ENCODE peak calls at places on chromosomes 13 and 19, in eight cellular contexts. W, A, J, Z, G, T, X and L are unnamed samples.

GRCh38 chr13:25973085-25973484 is 78.7 kb downstream of the SHISA2 start:
- DNase-seq in W (no peak), A (no peak), J (no peak), Z (no peak), G (no peak), T (no peak), X (no peak), L (no peak)

GRCh38 chr13:28339419-28339818 is 155.5 kb downstream of the FLT1 start:
- DNase-seq in W (no peak), A (no peak), J (no peak), Z (no peak), G (no peak), T (no peak), X (no peak), L (peak)

GRCh38 chr13:77028202-77028601 is 1.2 kb upstream of the FBXL3 start:
- DNase-seq in W (peak), A (no peak), J (no peak), Z (no peak), G (no peak), T (no peak), X (no peak), L (no peak)

GRCh38 chr13:113041821-113042335 is 63.7 kb upstream of the F7 start:
- DNase-seq in W (peak), A (no peak), J (no peak), Z (no peak), G (no peak), T (no peak), X (no peak), L (no peak)

GRCh38 chr13:108322206-108322824 is 52.8 kb downstream of the TNFSF13B start:
- DNase-seq in W (no peak), A (no peak), J (peak), Z (no peak), G (no peak), T (peak), X (no peak), L (peak)

GRCh38 chr19:18895828-18896341 is at the start of gene CERS1:
- DNase-seq in W (no peak), A (no peak), J (peak), Z (no peak), G (no peak), T (peak), X (no peak), L (no peak)

GRCh38 chr13:63184693-63185092 is 1769.0 kb upstream of the PCDH20 start:
- DNase-seq in W (no peak), A (no peak), J (no peak), Z (no peak), G (no peak), T (no peak), X (no peak), L (peak)

GRCh38 chr19:33514885-33515485 is 6.6 kb downstream of the PEPD start:
- DNase-seq in W (peak), A (no peak), J (no peak), Z (no peak), G (peak), T (peak), X (peak), L (no peak)

GRCh38 chr19:54606891-54607781 is 13.7 kb downstream of the LILRA1 start:
- DNase-seq in W (peak), A (no peak), J (peak), Z (no peak), G (no peak), T (no peak), X (no peak), L (no peak)

GRCh38 chr19:907183-907853 is 5.7 kb downstream of the R3HDM4 start:
- DNase-seq in W (no peak), A (no peak), J (no peak), Z (no peak), G (no peak), T (no peak), X (no peak), L (no peak)

GRCh38 chr13:86792153-86792651 is 879.0 kb upstream of the SLITRK5 start:
- DNase-seq in W (peak), A (no peak), J (no peak), Z (no peak), G (no peak), T (no peak), X (no peak), L (no peak)

GRCh38 chr19:46386996-46387712 is 26.2 kb downstream of the CCDC8 start:
- DNase-seq in W (peak), A (no peak), J (no peak), Z (no peak), G (no peak), T (no peak), X (no peak), L (no peak)

GRCh38 chr19:35975608-35976214 is 19.3 kb upstream of the SDHAF1 start:
- DNase-seq in W (no peak), A (no peak), J (no peak), Z (no peak), G (no peak), T (peak), X (peak), L (no peak)

GRCh38 chr19:49339364-49340068 is 4.3 kb downstream of the CD37 start:
- DNase-seq in W (peak), A (no peak), J (peak), Z (no peak), G (peak), T (no peak), X (no peak), L (peak)

GRCh38 chr13:40334616-40335015 is 331.8 kb downstream of the FOXO1 start:
- DNase-seq in W (no peak), A (no peak), J (no peak), Z (no peak), G (no peak), T (no peak), X (no peak), L (no peak)

GRCh38 chr13:54845351-54845965 is 1816.8 kb downstream of the OLFM4 start:
- DNase-seq in W (no peak), A (no peak), J (no peak), Z (no peak), G (no peak), T (no peak), X (no peak), L (no peak)

GRCh38 chr13:23621316-23621645 is 51.1 kb downstream of the TNFRSF19 start:
- DNase-seq in W (no peak), A (no peak), J (no peak), Z (no peak), G (no peak), T (no peak), X (no peak), L (peak)

GRCh38 chr19:51417107-51417806 is at the start of gene SIGLEC10:
- DNase-seq in W (peak), A (peak), J (peak), Z (peak), G (no peak), T (peak), X (no peak), L (no peak)

GRCh38 chr19:38387550-38388309 is at the start of gene GGN:
- DNase-seq in W (peak), A (peak), J (peak), Z (peak), G (peak), T (peak), X (peak), L (peak)

GRCh38 chr13:46614582-46614981 is 61.6 kb downstream of the LRCH1 start:
- DNase-seq in W (no peak), A (no peak), J (no peak), Z (no peak), G (no peak), T (no peak), X (no peak), L (peak)

GRCh38 chr19:58346961-58347929 is 6.0 kb downstream of the A1BG start:
- DNase-seq in W (peak), A (peak), J (peak), Z (peak), G (peak), T (peak), X (peak), L (no peak)